ENCODE peak calls at places on chromosome 2, in nine cellular contexts. H, I, E, J, F, Y, A, S and X are unnamed samples.

GRCh38 chr2:55088400-55088799 is 38.1 kb upstream of the RTN4 start:
- DNase-seq in H (peak; percentile 78), I (no peak), E (no peak), J (no peak), F (no peak), Y (no peak), A (no peak), S (no peak), X (no peak)

GRCh38 chr2:16125614-16126125 is 185.3 kb downstream of the MYCN start:
- DNase-seq in H (no peak), I (no peak), E (no peak), J (no peak), F (no peak), Y (no peak), A (no peak), S (no peak), X (no peak)

GRCh38 chr2:181281206-181281832 is 175.9 kb upstream of the ITGA4 start:
- DNase-seq in H (no peak), I (no peak), E (no peak), J (no peak), F (no peak), Y (peak; percentile 22), A (no peak), S (no peak), X (no peak)

GRCh38 chr2:152062130-152063091 is 36.4 kb downstream of the CACNB4 start:
- DNase-seq in H (peak; percentile 94), I (peak; percentile 11), E (peak; percentile 92), J (no peak), F (peak; percentile 9), Y (peak; percentile 84), A (no peak), S (no peak), X (peak; percentile 92)

GRCh38 chr2:9797681-9798556 is 45.4 kb upstream of the TAF1B start:
- DNase-seq in H (no peak), I (no peak), E (no peak), J (no peak), F (no peak), Y (no peak), A (no peak), S (no peak), X (no peak)

GRCh38 chr2:33209976-33210375 is 263.2 kb downstream of the LTBP1 start:
- DNase-seq in H (peak; percentile 73), I (no peak), E (peak; percentile 32), J (no peak), F (peak; percentile 20), Y (no peak), A (no peak), S (no peak), X (no peak)

GRCh38 chr2:172647439-172647838 is 88.2 kb upstream of the RAPGEF4 start:
- DNase-seq in H (peak; percentile 15), I (peak; percentile 77), E (peak; percentile 67), J (no peak), F (peak; percentile 61), Y (no peak), A (no peak), S (no peak), X (peak; percentile 69)

GRCh38 chr2:48551548-48551947 is 21.6 kb downstream of the STON1 start:
- DNase-seq in H (peak; percentile 58), I (no peak), E (peak; percentile 30), J (no peak), F (peak; percentile 52), Y (no peak), A (no peak), S (no peak), X (no peak)

GRCh38 chr2:197613509-197613987 is 61.8 kb downstream of the RFTN2 start:
- DNase-seq in H (no peak), I (no peak), E (no peak), J (no peak), F (no peak), Y (no peak), A (no peak), S (no peak), X (no peak)

GRCh38 chr2:82795446-82795845 is 1663.6 kb downstream of the SUCLG1 start:
- DNase-seq in H (peak; percentile 39), I (no peak), E (peak; percentile 24), J (no peak), F (peak; percentile 65), Y (no peak), A (no peak), S (no peak), X (peak; percentile 54)

GRCh38 chr2:71759056-71759455 is 305.7 kb downstream of the DYSF start:
- DNase-seq in H (no peak), I (no peak), E (no peak), J (no peak), F (no peak), Y (no peak), A (no peak), S (no peak), X (peak; percentile 72)